ENCODE peak calls at places on chromosomes 16 and 17, in six cellular contexts. H, Q, I, Y, G and U are unnamed samples.

GRCh38 chr17:68197997-68198930 is 49.6 kb upstream of the AMZ2 start:
- DNase-seq in H (no peak), Q (no peak), I (no peak), Y (no peak), G (peak), U (no peak)

GRCh38 chr17:57921342-57921741 is 33.9 kb downstream of the CUEDC1 start:
- DNase-seq in H (no peak), Q (no peak), I (peak), Y (no peak), G (no peak), U (no peak)

GRCh38 chr17:10754109-10754508 is 24.3 kb upstream of the TMEM220 start:
- DNase-seq in H (no peak), Q (peak), I (peak), Y (peak), G (peak), U (no peak)

GRCh38 chr17:80605326-80606066 is 60.9 kb downstream of the RPTOR start:
- DNase-seq in H (peak), Q (peak), I (peak), Y (no peak), G (no peak), U (peak)

GRCh38 chr17:2438823-2439222 is 38.0 kb upstream of the MNT start:
- DNase-seq in H (no peak), Q (no peak), I (peak), Y (no peak), G (no peak), U (no peak)

GRCh38 chr17:73401911-73402310 is 90.1 kb upstream of the CDC42EP4 start:
- DNase-seq in H (no peak), Q (peak), I (no peak), Y (no peak), G (peak), U (no peak)

GRCh38 chr16:77596243-77596642 is 126.1 kb upstream of the NUDT7 start:
- DNase-seq in H (peak), Q (no peak), I (peak), Y (no peak), G (no peak), U (no peak)

GRCh38 chr17:57567278-57567677 is 177.8 kb downstream of the CCDC182 start:
- DNase-seq in H (no peak), Q (no peak), I (no peak), Y (no peak), G (no peak), U (no peak)

GRCh38 chr17:39231587-39232551 is 6.1 kb upstream of the STAC2 start:
- DNase-seq in H (no peak), Q (peak), I (peak), Y (no peak), G (peak), U (no peak)

GRCh38 chr17:68355093-68355492 is 63.8 kb downstream of the ARSG start:
- DNase-seq in H (no peak), Q (no peak), I (peak), Y (no peak), G (no peak), U (no peak)

GRCh38 chr17:77489898-77490265 is 349.1 kb downstream of the SEC14L1 start:
- DNase-seq in H (no peak), Q (no peak), I (peak), Y (no peak), G (no peak), U (no peak)

GRCh38 chr17:77859411-77859810 is 99.1 kb upstream of the TNRC6C start:
- DNase-seq in H (no peak), Q (no peak), I (no peak), Y (no peak), G (no peak), U (no peak)

GRCh38 chr17:31466096-31466495 is 74.6 kb downstream of the RAB11FIP4 start:
- DNase-seq in H (no peak), Q (no peak), I (no peak), Y (no peak), G (no peak), U (no peak)

GRCh38 chr16:3113765-3114479 is 1.5 kb downstream of the ZNF205 start:
- DNase-seq in H (no peak), Q (peak), I (peak), Y (no peak), G (no peak), U (no peak)

GRCh38 chr17:63024201-63024600 is 58.2 kb downstream of the TANC2 start:
- DNase-seq in H (no peak), Q (no peak), I (no peak), Y (no peak), G (no peak), U (no peak)

GRCh38 chr16:49473773-49474172 is 100.2 kb downstream of the C16orf78 start:
- DNase-seq in H (no peak), Q (no peak), I (no peak), Y (no peak), G (no peak), U (no peak)

GRCh38 chr16:24700549-24701392 is 28.7 kb upstream of the TNRC6A start:
- DNase-seq in H (peak), Q (peak), I (peak), Y (peak), G (no peak), U (peak)

GRCh38 chr16:88814144-88814502 is 2.4 kb upstream of the APRT start:
- DNase-seq in H (no peak), Q (no peak), I (no peak), Y (no peak), G (no peak), U (no peak)

GRCh38 chr17:29715680-29716079 is 93.0 kb upstream of the CORO6 start:
- DNase-seq in H (no peak), Q (peak), I (no peak), Y (no peak), G (no peak), U (no peak)
- H3K27ac ChIP-seq in H (no peak), Q (no peak), I (no peak), Y (no peak), G (no peak), U (no peak)

GRCh38 chr16:86202267-86202666 is 303.3 kb downstream of the IRF8 start:
- DNase-seq in H (no peak), Q (no peak), I (no peak), Y (no peak), G (no peak), U (no peak)
- TF ChIP-seq EZH2 in H (no peak), Q (no peak), I (no peak), Y (no peak), G (no peak), U (no peak)

GRCh38 chr16:58264961-58265479 is 29.8 kb downstream of the PRSS54 start:
- DNase-seq in H (peak), Q (peak), I (peak), Y (no peak), G (no peak), U (no peak)
- H3K27ac ChIP-seq in H (peak), Q (peak), I (no peak), Y (peak), G (no peak), U (peak)

GRCh38 chr16:65280988-65281530 is 159.2 kb upstream of the CDH11 start:
- DNase-seq in H (no peak), Q (no peak), I (no peak), Y (no peak), G (peak), U (no peak)

GRCh38 chr16:65283238-65283651 is 161.4 kb upstream of the CDH11 start:
- DNase-seq in H (no peak), Q (no peak), I (no peak), Y (no peak), G (no peak), U (no peak)

GRCh38 chr16:65274576-65274975 is 152.7 kb upstream of the CDH11 start:
- DNase-seq in H (no peak), Q (no peak), I (peak), Y (no peak), G (no peak), U (no peak)

GRCh38 chr16:65281636-65282035 is 159.8 kb upstream of the CDH11 start:
- DNase-seq in H (no peak), Q (no peak), I (no peak), Y (no peak), G (peak), U (no peak)

DNA sequence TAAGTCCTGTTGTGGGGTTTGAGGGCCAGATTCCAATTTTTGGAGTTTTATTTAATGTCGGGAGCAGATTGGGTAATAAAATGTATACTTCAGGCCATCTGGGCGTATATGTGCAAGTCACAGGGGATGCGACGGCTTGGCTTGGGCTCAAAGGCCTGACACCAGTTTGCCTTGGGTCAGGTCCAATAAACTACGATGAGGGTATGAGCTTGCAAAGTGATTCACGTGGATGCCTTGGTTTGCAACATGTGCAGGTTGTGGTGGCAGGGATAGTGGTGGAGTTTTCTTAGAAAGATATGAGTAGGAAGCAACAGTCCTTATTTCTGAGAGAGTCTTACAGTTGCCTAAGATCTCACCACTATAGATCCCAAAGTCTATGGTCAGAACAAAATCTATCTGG is 157.0 kb upstream of the CDH11 start:
- DNase-seq in H (no peak), Q (no peak), I (no peak), Y (no peak), G (no peak), U (no peak)
- TF ChIP-seq EZH2 in H (no peak), Q (no peak), I (no peak), Y (no peak), G (no peak), U (no peak)

GRCh38 chr17:17710355-17710727 is 29.1 kb downstream of the RAI1 start:
- DNase-seq in H (no peak), Q (no peak), I (no peak), Y (no peak), G (no peak), U (no peak)

GRCh38 chr17:17708816-17709215 is 27.6 kb downstream of the RAI1 start:
- DNase-seq in H (no peak), Q (no peak), I (no peak), Y (no peak), G (no peak), U (no peak)

GRCh38 chr17:17708301-17708700 is 27.0 kb downstream of the RAI1 start:
- DNase-seq in H (no peak), Q (no peak), I (no peak), Y (no peak), G (no peak), U (no peak)

GRCh38 chr17:17710728-17711541 is 29.7 kb downstream of the RAI1 start:
- DNase-seq in H (peak), Q (no peak), I (peak), Y (peak), G (peak), U (peak)

GRCh38 chr17:17709815-17710321 is 28.6 kb downstream of the RAI1 start:
- DNase-seq in H (no peak), Q (no peak), I (no peak), Y (no peak), G (no peak), U (no peak)
- H3K27ac ChIP-seq in H (no peak), Q (no peak), I (no peak), Y (peak), G (no peak), U (no peak)

GRCh38 chr17:37762669-37763068 is 17.8 kb upstream of the HNF1B start:
- DNase-seq in H (no peak), Q (no peak), I (no peak), Y (no peak), G (no peak), U (no peak)
- TF ChIP-seq EZH2 in H (no peak), Q (no peak), I (no peak), Y (no peak), G (no peak), U (no peak)